ENCODE peak calls at places on chromosome 21, in nine cellular contexts. I, M, A, S, G, N, B, L and Q are unnamed samples.

GRCh38 chr21:41360072-41360821 is 1.6 kb upstream of the MX2 start:
- DNase-seq in I (no peak), M (peak), A (peak), S (no peak), G (no peak), N (peak), B (no peak), L (no peak), Q (no peak)

GRCh38 chr21:44965251-44966022 is 25.6 kb downstream of the SLX9 start:
- DNase-seq in I (peak), M (no peak), A (no peak), S (no peak), G (no peak), N (no peak), B (peak), L (no peak), Q (no peak)

GRCh38 chr21:25801217-25802015 is 66.6 kb downstream of the GABPA start:
- DNase-seq in I (peak), M (peak), A (peak), S (peak), G (peak), N (peak), B (peak), L (peak), Q (peak)

GRCh38 chr21:33884361-33885157 is 31.0 kb downstream of the ATP5PO start:
- DNase-seq in I (no peak), M (peak), A (no peak), S (no peak), G (no peak), N (no peak), B (no peak), L (no peak), Q (no peak)

GRCh38 chr21:45618287-45618686 is 25.2 kb upstream of the PCBP3 start:
- DNase-seq in I (no peak), M (peak), A (peak), S (no peak), G (peak), N (peak), B (no peak), L (no peak), Q (no peak)

GRCh38 chr21:31660134-31660565 is 657 bp downstream of the SOD1 start:
- DNase-seq in I (no peak), M (peak), A (no peak), S (no peak), G (peak), N (no peak), B (peak), L (peak), Q (no peak)

GRCh38 chr21:45556645-45557601 is 14.7 kb upstream of the SLC19A1 start:
- DNase-seq in I (no peak), M (no peak), A (no peak), S (no peak), G (no peak), N (peak), B (no peak), L (peak), Q (no peak)

GRCh38 chr21:34950980-34951379 is 98.1 kb downstream of the RUNX1 start:
- DNase-seq in I (no peak), M (no peak), A (no peak), S (no peak), G (no peak), N (no peak), B (no peak), L (no peak), Q (no peak)

GRCh38 chr21:15692711-15693110 is 37.1 kb upstream of the USP25 start:
- DNase-seq in I (no peak), M (no peak), A (peak), S (no peak), G (no peak), N (no peak), B (no peak), L (no peak), Q (no peak)

GRCh38 chr21:42724226-42724920 is 71.0 kb downstream of the PDE9A start:
- DNase-seq in I (no peak), M (peak), A (peak), S (no peak), G (peak), N (no peak), B (no peak), L (no peak), Q (no peak)

GRCh38 chr21:37074546-37074945 is 1.5 kb downstream of the TTC3 start:
- DNase-seq in I (no peak), M (peak), A (no peak), S (no peak), G (no peak), N (no peak), B (no peak), L (no peak), Q (no peak)

GRCh38 chr21:35476616-35477395 is 427.7 kb upstream of the RUNX1 start:
- DNase-seq in I (no peak), M (peak), A (peak), S (no peak), G (no peak), N (no peak), B (no peak), L (no peak), Q (peak)

GRCh38 chr21:46675595-46676280 is 40.3 kb downstream of the PRMT2 start:
- DNase-seq in I (no peak), M (no peak), A (no peak), S (no peak), G (no peak), N (no peak), B (no peak), L (no peak), Q (no peak)

GRCh38 chr21:26136686-26137085 is 33.9 kb downstream of the APP start:
- DNase-seq in I (no peak), M (no peak), A (no peak), S (no peak), G (no peak), N (no peak), B (no peak), L (no peak), Q (no peak)